ENCODE peak calls at places on chromosomes 4 and X, in five cellular contexts. V is GM12878, K is HepG2, D is K562, R is H1. T is an unnamed sample.

GRCh38 chr4:184444215-184444952 is 30.0 kb downstream of the IRF2 start:
- DNase-seq in V (no peak), K (no peak), D (no peak), R (no peak), T (no peak)

GRCh38 chrX:15598031-15598430 is 2.7 kb downstream of the ACE2 start:
- DNase-seq in V (no peak), K (no peak), D (no peak), R (no peak), T (no peak)

GRCh38 chr4:33025236-33025635 is 2305.1 kb downstream of the PCDH7 start:
- DNase-seq in V (no peak), K (no peak), D (no peak), R (no peak), T (no peak)

GRCh38 chr4:167428172-167428571 is 193.9 kb upstream of the SPOCK3 start:
- DNase-seq in V (no peak), K (no peak), D (no peak), R (no peak), T (no peak)

GRCh38 chrX:119325456-119325855 is 73.7 kb upstream of the SLC25A43 start:
- DNase-seq in V (no peak), K (no peak), D (no peak), R (no peak), T (no peak)

GRCh38 chr4:65670331-65671031 is at the start of gene EPHA5:
- DNase-seq in V (no peak), K (peak), D (no peak), R (peak), T (peak)

GRCh38 chr4:164512124-164512523 is 241.8 kb upstream of the SMIM31 start:
- DNase-seq in V (no peak), K (no peak), D (no peak), R (no peak), T (no peak)

GRCh38 chr4:7418131-7418943 is 16.4 kb downstream of the PSAPL1 start:
- DNase-seq in V (no peak), K (no peak), D (peak), R (peak), T (no peak)

GRCh38 chr4:173317003-173317402 is 17.2 kb downstream of the HMGB2 start:
- DNase-seq in V (no peak), K (peak), D (peak), R (no peak), T (no peak)

GRCh38 chr4:1478766-1479355 is 72.6 kb upstream of the NKX1-1 start:
- DNase-seq in V (no peak), K (no peak), D (no peak), R (peak), T (no peak)

GRCh38 chrX:120840826-120841225 is 34.8 kb downstream of the CT47B1 start:
- DNase-seq in V (no peak), K (no peak), D (no peak), R (no peak), T (no peak)

GRCh38 chrX:44043496-44043895 is 70.3 kb upstream of the NDP start:
- DNase-seq in V (no peak), K (no peak), D (no peak), R (no peak), T (no peak)

GRCh38 chr4:186900980-186901379 is 177.3 kb upstream of the FAT1 start:
- DNase-seq in V (no peak), K (peak), D (no peak), R (no peak), T (no peak)

GRCh38 chrX:149504226-149504914 is 736 bp downstream of the IDS start:
- DNase-seq in V (no peak), K (no peak), D (peak), R (peak), T (peak)

GRCh38 chr4:11881364-11881763 is 452.7 kb upstream of the HS3ST1 start:
- DNase-seq in V (no peak), K (no peak), D (no peak), R (no peak), T (no peak)

GRCh38 chr4:2163311-2163821 is 78.6 kb downstream of the HAUS3 start:
- DNase-seq in V (no peak), K (no peak), D (peak), R (no peak), T (no peak)

GRCh38 chr4:2646386-2647149 is 109.6 kb downstream of the TNIP2 start:
- DNase-seq in V (no peak), K (no peak), D (no peak), R (no peak), T (no peak)

GRCh38 chr4:125728568-125728967 is 413.8 kb downstream of the FAT4 start:
- DNase-seq in V (no peak), K (no peak), D (no peak), R (no peak), T (peak)

GRCh38 chr4:6916587-6917444 is 7.2 kb downstream of the TBC1D14 start:
- DNase-seq in V (no peak), K (no peak), D (peak), R (no peak), T (no peak)

GRCh38 chr4:3514806-3515421 is 17.3 kb downstream of the LRPAP1 start:
- DNase-seq in V (no peak), K (no peak), D (no peak), R (peak), T (peak)

GRCh38 chrX:23861215-23861896 is 46.4 kb downstream of the APOO start:
- DNase-seq in V (no peak), K (no peak), D (no peak), R (no peak), T (no peak)

GRCh38 chr4:38621004-38621684 is 42.9 kb upstream of the KLF3 start:
- DNase-seq in V (no peak), K (peak), D (peak), R (peak), T (peak)

GRCh38 chr4:3387154-3387942 is 54.4 kb upstream of the HGFAC start:
- DNase-seq in V (peak), K (no peak), D (no peak), R (peak), T (no peak)

GRCh38 chrX:131058136-131058868 is at the start of gene ARHGAP36:
- DNase-seq in V (no peak), K (no peak), D (peak), R (no peak), T (no peak)

GRCh38 chr4:17094811-17095210 is 196.4 kb upstream of the LDB2 start:
- DNase-seq in V (no peak), K (no peak), D (no peak), R (no peak), T (no peak)

GRCh38 chr4:123398803-123399637 is 2.4 kb downstream of the SPRY1 start:
- DNase-seq in V (no peak), K (peak), D (no peak), R (no peak), T (peak)

GRCh38 chr4:184232975-184233374 is 15.3 kb upstream of the ENPP6 start:
- DNase-seq in V (no peak), K (no peak), D (no peak), R (no peak), T (no peak)

GRCh38 chrX:110944793-110945466 is 149.3 kb upstream of the CHRDL1 start:
- DNase-seq in V (no peak), K (no peak), D (no peak), R (peak), T (no peak)

GRCh38 chr4:147633643-147634042 is 16.4 kb downstream of the TMEM184C start:
- DNase-seq in V (no peak), K (no peak), D (no peak), R (no peak), T (no peak)

GRCh38 chrX:110964761-110965160 is 131.2 kb upstream of the PAK3 start:
- DNase-seq in V (no peak), K (no peak), D (no peak), R (peak), T (no peak)

GRCh38 chr4:59612235-59612634 is 1587.9 kb upstream of the ADGRL3 start:
- DNase-seq in V (no peak), K (no peak), D (no peak), R (no peak), T (peak)

GRCh38 chr4:85274955-85275354 is 200.0 kb upstream of the ARHGAP24 start:
- DNase-seq in V (no peak), K (no peak), D (no peak), R (no peak), T (no peak)

GRCh38 chrX:84362184-84362838 is 139.9 kb downstream of the HDX start:
- DNase-seq in V (no peak), K (no peak), D (no peak), R (no peak), T (no peak)

DNA sequence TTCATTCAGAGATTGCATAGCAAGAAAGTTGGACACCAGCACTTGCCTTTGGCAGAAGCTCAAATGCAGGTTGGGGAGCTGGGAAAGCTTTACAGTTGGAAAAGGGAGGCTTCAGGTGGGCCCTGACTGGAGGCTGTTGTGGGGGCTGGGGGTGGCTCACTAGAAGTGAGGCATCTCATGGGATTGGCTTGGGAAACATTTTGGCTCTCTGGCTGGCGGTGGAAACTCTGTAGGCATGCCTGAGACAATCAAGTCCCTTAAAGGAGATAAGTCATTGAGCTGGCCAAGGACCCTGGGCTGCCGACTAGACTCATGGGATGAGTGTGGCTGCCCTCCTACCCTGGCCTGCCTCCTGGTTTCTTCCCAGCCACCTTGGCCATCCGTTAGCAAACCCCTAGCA is 31.4 kb upstream of the STS start:
- DNase-seq in V (no peak), K (no peak), D (no peak), R (no peak), T (no peak)
- H3K27ac ChIP-seq in V (peak), K (no peak), D (no peak), R (no peak), T (no peak)

GRCh38 chrX:11533211-11533651 is 132.5 kb downstream of the ARHGAP6 start:
- DNase-seq in V (peak), K (peak), D (peak), R (no peak), T (peak)
- TF ChIP-seq KDM1A in V (no peak), K (no peak), D (no peak), R (no peak), T (no peak)

GRCh38 chr4:54231419-54232150 is 2.5 kb downstream of the PDGFRA start:
- DNase-seq in V (no peak), K (no peak), D (no peak), R (peak), T (no peak)
- H3K4me3 ChIP-seq in V (no peak), K (peak), D (no peak), R (peak), T (peak)

GRCh38 chr4:111979921-111980320 is 165.3 kb upstream of the FAM241A start:
- DNase-seq in V (no peak), K (no peak), D (no peak), R (no peak), T (no peak)
- H3K27ac ChIP-seq in V (no peak), K (no peak), D (no peak), R (no peak), T (no peak)